ENCODE peak calls at places on chromosomes 7 and 10, in nine cellular contexts. U, X, S, A, Z, O, D, F and I are unnamed samples.

GRCh38 chr10:121595321-121595805 is 2.9 kb downstream of the FGFR2 start:
- DNase-seq in U (no peak), X (no peak), S (no peak), A (no peak), Z (no peak), O (no peak), D (no peak), F (no peak), I (no peak)

GRCh38 chr10:70908426-70909296 is 20.3 kb upstream of the PCBD1 start:
- DNase-seq in U (no peak), X (no peak), S (peak), A (no peak), Z (no peak), O (no peak), D (no peak), F (no peak), I (no peak)

GRCh38 chr7:6413637-6414036 is 34.1 kb downstream of the DAGLB start:
- DNase-seq in U (no peak), X (no peak), S (no peak), A (no peak), Z (no peak), O (no peak), D (no peak), F (no peak), I (no peak)

GRCh38 chr7:110148054-110148453 is 942.9 kb upstream of the LRRN3 start:
- DNase-seq in U (no peak), X (no peak), S (no peak), A (no peak), Z (no peak), O (no peak), D (no peak), F (peak), I (no peak)

GRCh38 chr10:43384252-43385221 is 13.1 kb downstream of the FXYD4 start:
- DNase-seq in U (no peak), X (no peak), S (no peak), A (no peak), Z (no peak), O (no peak), D (no peak), F (no peak), I (no peak)

GRCh38 chr7:29039747-29040569 is 81.8 kb upstream of the TRIL start:
- DNase-seq in U (no peak), X (no peak), S (no peak), A (no peak), Z (no peak), O (no peak), D (no peak), F (no peak), I (no peak)

GRCh38 chr7:132475669-132476116 is 100.6 kb downstream of the PLXNA4 start:
- DNase-seq in U (no peak), X (no peak), S (no peak), A (no peak), Z (no peak), O (no peak), D (no peak), F (no peak), I (peak)

GRCh38 chr7:150986099-150986512 is 4.7 kb upstream of the NOS3 start:
- DNase-seq in U (no peak), X (no peak), S (no peak), A (no peak), Z (peak), O (no peak), D (no peak), F (peak), I (peak)

GRCh38 chr10:132711618-132712051 is 74.3 kb downstream of the NKX6-2 start:
- DNase-seq in U (no peak), X (no peak), S (peak), A (no peak), Z (no peak), O (no peak), D (no peak), F (no peak), I (no peak)

GRCh38 chr7:130853503-130854279 is 119.7 kb upstream of the KLF14 start:
- DNase-seq in U (no peak), X (no peak), S (no peak), A (no peak), Z (no peak), O (no peak), D (no peak), F (peak), I (no peak)

GRCh38 chr7:7517661-7518236 is 17.9 kb downstream of the COL28A1 start:
- DNase-seq in U (no peak), X (no peak), S (no peak), A (no peak), Z (no peak), O (no peak), D (no peak), F (no peak), I (no peak)

GRCh38 chr10:102119417-102120141 is 589 bp downstream of the LDB1 start:
- DNase-seq in U (no peak), X (no peak), S (peak), A (peak), Z (peak), O (no peak), D (peak), F (peak), I (peak)